ENCODE peak calls at places on chromosomes 7 and 10, in eight cellular contexts. F is stomach, G is transverse colon, O is K562, A is Panc1, D is spleen, P is HepG2, I is breast epithelium. L is an unnamed sample.

GRCh38 chr10:79221110-79222051 is 125.9 kb upstream of the PPIF start:
- DNase-seq in F (peak), G (peak), O (peak), A (no peak), D (peak), P (no peak), I (no peak), L (no peak)

GRCh38 chr7:24715661-24716479 is 41.4 kb downstream of the GSDME start:
- DNase-seq in F (no peak), G (no peak), O (peak), A (peak), D (peak), P (peak), I (no peak), L (no peak)

GRCh38 chr7:111827863-111828504 is 265.7 kb upstream of the IMMP2L start:
- DNase-seq in F (no peak), G (no peak), O (no peak), A (no peak), D (no peak), P (no peak), I (no peak), L (peak)

GRCh38 chr10:131874991-131875451 is 25.8 kb upstream of the PPP2R2D start:
- DNase-seq in F (peak), G (peak), O (peak), A (peak), D (peak), P (peak), I (peak), L (peak)

GRCh38 chr7:129875160-129875559 is 77.6 kb downstream of the UBE2H start:
- DNase-seq in F (no peak), G (no peak), O (no peak), A (no peak), D (no peak), P (no peak), I (no peak), L (no peak)

GRCh38 chr7:96016735-96017134 is 244.4 kb downstream of the DYNC1I1 start:
- DNase-seq in F (no peak), G (no peak), O (no peak), A (no peak), D (no peak), P (no peak), I (no peak), L (no peak)

GRCh38 chr7:65454479-65454878 is 80.8 kb downstream of the ZNF92 start:
- DNase-seq in F (no peak), G (no peak), O (no peak), A (no peak), D (no peak), P (no peak), I (no peak), L (no peak)

GRCh38 chr10:87092861-87093460 is 1.7 kb downstream of the GLUD1 start:
- DNase-seq in F (no peak), G (peak), O (peak), A (no peak), D (no peak), P (peak), I (no peak), L (no peak)

GRCh38 chr10:114367041-114367675 is 37.1 kb downstream of the AFAP1L2 start:
- DNase-seq in F (no peak), G (no peak), O (no peak), A (no peak), D (no peak), P (no peak), I (no peak), L (no peak)

GRCh38 chr7:22402250-22402649 is 45.3 kb upstream of the RAPGEF5 start:
- DNase-seq in F (no peak), G (no peak), O (no peak), A (no peak), D (no peak), P (no peak), I (no peak), L (no peak)

GRCh38 chr10:33273295-33274002 is 61.0 kb downstream of the NRP1 start:
- DNase-seq in F (peak), G (peak), O (no peak), A (peak), D (no peak), P (peak), I (peak), L (peak)

GRCh38 chr10:451021-451471 is 238.4 kb downstream of the DIP2C start:
- DNase-seq in F (peak), G (peak), O (no peak), A (no peak), D (peak), P (no peak), I (no peak), L (no peak)

GRCh38 chr7:108497082-108497725 is 28.7 kb downstream of the PNPLA8 start:
- DNase-seq in F (peak), G (peak), O (peak), A (peak), D (no peak), P (peak), I (no peak), L (peak)

GRCh38 chr10:69045441-69046300 is 42.2 kb upstream of the SRGN start:
- DNase-seq in F (no peak), G (no peak), O (no peak), A (no peak), D (no peak), P (no peak), I (no peak), L (no peak)

GRCh38 chr7:18384491-18385143 is 110.9 kb upstream of the HDAC9 start:
- DNase-seq in F (no peak), G (no peak), O (no peak), A (no peak), D (no peak), P (no peak), I (no peak), L (no peak)

GRCh38 chr7:98409843-98410242 is 9.0 kb upstream of the BAIAP2L1 start:
- DNase-seq in F (no peak), G (no peak), O (no peak), A (no peak), D (no peak), P (no peak), I (no peak), L (no peak)

GRCh38 chr10:8006274-8006999 is 48.1 kb upstream of the GATA3 start:
- DNase-seq in F (no peak), G (no peak), O (no peak), A (no peak), D (no peak), P (no peak), I (no peak), L (no peak)

GRCh38 chr10:16965740-16966447 is 148.7 kb upstream of the RSU1 start:
- DNase-seq in F (no peak), G (peak), O (no peak), A (peak), D (no peak), P (peak), I (no peak), L (no peak)

GRCh38 chr10:71031601-71032000 is 143.2 kb upstream of the PCBD1 start:
- DNase-seq in F (no peak), G (no peak), O (no peak), A (no peak), D (no peak), P (no peak), I (no peak), L (no peak)

DNA sequence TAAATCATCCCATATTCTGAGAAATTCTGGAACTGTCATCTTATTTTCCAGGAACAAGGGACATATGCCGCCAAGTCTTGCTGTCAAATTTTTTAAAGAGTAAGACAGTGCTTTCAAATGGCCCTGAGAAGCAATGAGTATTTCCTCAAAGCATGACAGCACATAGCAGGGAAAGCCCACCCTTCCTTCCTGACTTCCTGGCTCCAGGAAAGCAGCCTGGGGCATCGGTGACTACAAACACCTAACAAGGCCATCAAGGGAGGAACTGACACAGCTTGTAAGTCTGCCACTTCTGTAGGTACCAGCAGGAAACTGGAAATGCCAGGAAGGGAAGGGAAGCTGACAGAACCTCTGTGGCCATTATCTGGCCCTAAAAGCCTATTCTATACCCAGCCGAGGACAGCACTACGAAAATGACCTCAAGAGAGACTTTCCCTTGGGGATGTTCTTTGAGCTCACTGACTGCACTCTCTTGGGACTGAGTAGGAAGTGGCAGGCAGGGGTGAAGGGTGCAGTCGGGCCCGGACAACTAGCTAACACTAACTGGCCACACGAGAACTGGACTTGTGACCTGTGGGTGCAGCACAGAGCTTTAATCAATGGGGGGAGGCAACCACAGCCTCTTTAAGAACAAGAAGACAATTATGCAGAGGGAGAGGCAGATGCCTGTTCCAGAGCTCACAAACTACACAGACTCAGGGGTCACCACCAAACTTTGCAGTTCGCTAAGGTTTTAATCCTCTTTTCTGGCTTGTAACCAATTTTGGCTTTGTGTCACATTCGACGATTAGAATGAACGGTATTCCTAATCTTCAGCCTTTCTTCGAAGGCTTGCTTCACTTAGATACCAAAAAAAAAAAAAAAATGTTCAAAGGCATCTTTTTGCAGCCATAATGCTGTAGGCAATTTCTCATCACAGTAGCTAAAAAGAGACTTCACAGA is 52.0 kb downstream of the GRB10 start:
- DNase-seq in F (no peak), G (no peak), O (no peak), A (no peak), D (peak), P (peak), I (no peak), L (no peak)
- TF ChIP-seq POLR2AphosphoS5 in F (no peak), G (no peak), O (no peak), A (no peak), D (peak), P (no peak), I (no peak), L (no peak)

DNA sequence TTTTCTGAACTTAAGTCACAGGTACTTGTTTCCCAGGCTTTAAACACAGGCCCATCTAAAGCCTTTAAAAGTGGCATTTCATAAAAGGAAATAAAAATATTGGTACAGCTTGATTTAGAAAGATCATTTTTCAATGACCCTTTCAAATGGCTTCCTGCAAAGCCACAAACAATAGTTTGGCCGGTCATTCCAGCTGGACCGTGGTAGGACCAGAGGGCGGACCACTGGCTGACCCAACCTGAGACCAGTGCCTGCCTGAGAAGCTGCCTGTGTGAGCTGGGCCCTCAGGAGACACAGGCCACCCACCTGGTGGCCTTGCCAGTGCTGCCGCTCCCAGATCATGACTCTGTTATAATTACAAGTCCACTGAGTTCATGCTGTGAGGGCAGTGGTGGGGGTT is 92.8 kb downstream of the EEPD1 start:
- DNase-seq in F (no peak), G (no peak), O (no peak), A (no peak), D (no peak), P (no peak), I (no peak), L (no peak)
- H3K27ac ChIP-seq in F (no peak), G (no peak), O (no peak), A (peak), D (no peak), P (no peak), I (no peak), L (no peak)

DNA sequence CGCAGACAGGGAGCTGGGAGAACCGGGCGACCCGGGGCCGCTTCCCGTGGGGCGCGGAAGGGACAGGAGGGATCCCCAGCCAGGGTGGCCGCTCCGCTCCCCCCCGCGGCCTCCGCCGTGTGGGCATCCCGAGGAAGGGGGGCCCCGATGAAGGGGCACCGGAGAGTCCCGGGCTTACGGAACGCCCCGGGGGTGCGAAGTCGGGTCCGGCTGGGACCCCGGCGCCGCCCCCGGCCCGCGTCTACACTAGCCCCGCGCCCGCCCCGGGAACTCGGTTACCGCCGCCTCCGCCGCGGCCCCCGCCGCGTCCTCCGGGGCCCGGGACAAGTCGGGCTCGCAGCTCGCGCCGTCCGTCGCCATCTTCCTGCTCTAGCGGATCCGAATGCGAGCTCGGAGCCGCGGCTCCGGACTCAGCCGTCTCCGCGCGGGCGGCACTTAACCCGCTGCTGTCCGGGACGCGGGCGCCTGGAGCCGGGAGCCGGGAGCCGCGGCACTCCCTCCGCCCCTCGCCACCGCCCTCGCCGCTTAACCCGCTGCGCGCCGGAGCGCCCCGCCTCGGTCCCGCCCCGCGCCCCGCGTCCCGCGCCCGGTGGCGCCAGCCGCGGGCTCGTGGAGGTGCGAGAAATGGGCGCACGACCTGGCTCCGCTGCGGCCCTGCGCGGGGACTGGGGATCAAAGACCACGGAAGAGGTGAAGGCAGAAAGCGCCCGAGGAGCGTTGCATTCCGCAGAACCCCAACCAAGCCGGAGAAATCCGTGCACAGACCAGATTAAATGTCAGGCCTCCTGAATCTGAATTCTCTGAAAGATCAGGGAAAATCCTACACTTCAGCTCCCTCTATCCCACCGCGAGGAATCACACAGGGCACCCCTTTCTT is at the start of gene CTTNBP2:
- DNase-seq in F (peak), G (peak), O (peak), A (no peak), D (peak), P (no peak), I (peak), L (no peak)
- TF ChIP-seq POLR2AphosphoS5 in F (no peak), G (no peak), O (no peak), A (no peak), D (no peak), P (no peak), I (no peak), L (peak)

GRCh38 chr10:30986027-30986672 is 45.5 kb downstream of the ZNF438 start:
- DNase-seq in F (no peak), G (no peak), O (no peak), A (peak), D (no peak), P (no peak), I (no peak), L (no peak)

GRCh38 chr10:30984563-30985328 is 46.9 kb downstream of the ZNF438 start:
- DNase-seq in F (no peak), G (no peak), O (no peak), A (no peak), D (no peak), P (no peak), I (no peak), L (no peak)

GRCh38 chr10:30987463-30987862 is 44.2 kb downstream of the ZNF438 start:
- DNase-seq in F (no peak), G (no peak), O (no peak), A (no peak), D (no peak), P (no peak), I (no peak), L (no peak)

GRCh38 chr10:30988831-30989458 is 42.7 kb downstream of the ZNF438 start:
- DNase-seq in F (no peak), G (no peak), O (no peak), A (no peak), D (no peak), P (no peak), I (no peak), L (no peak)

GRCh38 chr10:30985552-30985951 is 46.1 kb downstream of the ZNF438 start:
- DNase-seq in F (no peak), G (no peak), O (no peak), A (no peak), D (no peak), P (no peak), I (no peak), L (no peak)
- H3K27ac ChIP-seq in F (no peak), G (no peak), O (no peak), A (no peak), D (peak), P (no peak), I (no peak), L (no peak)

GRCh38 chr10:4403638-4404252 is 422.3 kb upstream of the AKR1E2 start:
- DNase-seq in F (no peak), G (no peak), O (no peak), A (no peak), D (no peak), P (no peak), I (no peak), L (no peak)

GRCh38 chr10:4405828-4406227 is 420.2 kb upstream of the AKR1E2 start:
- DNase-seq in F (no peak), G (no peak), O (no peak), A (no peak), D (no peak), P (no peak), I (no peak), L (no peak)

GRCh38 chr10:4407783-4408182 is 418.2 kb upstream of the AKR1E2 start:
- DNase-seq in F (no peak), G (no peak), O (no peak), A (no peak), D (no peak), P (no peak), I (no peak), L (no peak)

DNA sequence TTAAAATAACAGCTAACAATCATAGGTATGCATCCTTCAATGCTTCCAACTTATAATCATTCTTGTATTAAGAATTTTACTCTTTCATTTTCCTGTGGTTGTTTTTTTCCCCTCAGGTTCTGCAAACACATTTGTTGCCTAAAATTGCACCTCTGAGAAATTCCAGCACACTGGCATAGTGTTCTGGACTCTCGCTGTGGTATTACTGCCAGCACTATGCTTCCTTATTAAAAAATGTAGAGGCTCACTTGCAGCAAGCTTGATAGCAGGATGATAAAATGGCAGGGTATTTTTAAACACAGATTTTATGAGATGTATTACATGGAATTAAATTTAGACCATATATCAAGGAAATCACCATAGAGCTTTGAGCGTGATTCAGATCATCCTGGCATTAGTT is 416.7 kb upstream of the AKR1E2 start:
- DNase-seq in F (no peak), G (no peak), O (no peak), A (no peak), D (no peak), P (no peak), I (no peak), L (no peak)
- TF ChIP-seq POLR2AphosphoS5 in F (no peak), G (no peak), O (no peak), A (no peak), D (no peak), P (no peak), I (no peak), L (no peak)